ENCODE peak calls at places on chromosomes 6 and 20, in ten cellular contexts. K is AG04450, H is kidney epithelial cell, S is neural progenitor cell, L is A549, E is MM.1S, R is tibial artery, X is hepatocyte, U is astrocyte, T is breast epithelium. Y is an unnamed sample.

GRCh38 chr6:135331002-135331401 is 149.9 kb downstream of the MYB start:
- DNase-seq in K (no peak), H (no peak), S (no peak), L (no peak), E (no peak), R (no peak), X (no peak), U (peak), T (no peak), Y (no peak)

GRCh38 chr6:74671558-74672025 is 534.3 kb downstream of the COL12A1 start:
- DNase-seq in K (peak), H (peak), S (no peak), L (no peak), E (no peak), R (no peak), X (no peak), U (peak), T (no peak), Y (no peak)

GRCh38 chr20:36951977-36952738 is 650 bp upstream of the SAMHD1 start:
- DNase-seq in K (no peak), H (no peak), S (no peak), L (no peak), E (no peak), R (no peak), X (no peak), U (no peak), T (no peak), Y (no peak)

GRCh38 chr20:4512891-4513550 is 208.7 kb upstream of the PRND start:
- DNase-seq in K (peak), H (peak), S (no peak), L (peak), E (no peak), R (no peak), X (peak), U (peak), T (no peak), Y (peak)

GRCh38 chr20:58141971-58142842 is 86.2 kb downstream of the ANKRD60 start:
- DNase-seq in K (no peak), H (no peak), S (no peak), L (no peak), E (no peak), R (peak), X (no peak), U (no peak), T (no peak), Y (no peak)

GRCh38 chr6:87436435-87436834 is 28.7 kb downstream of the CFAP206 start:
- DNase-seq in K (peak), H (peak), S (peak), L (peak), E (peak), R (no peak), X (peak), U (peak), T (no peak), Y (peak)

GRCh38 chr20:10449270-10449669 is 14.2 kb downstream of the SLX4IP start:
- DNase-seq in K (no peak), H (no peak), S (no peak), L (no peak), E (no peak), R (no peak), X (no peak), U (no peak), T (no peak), Y (no peak)

GRCh38 chr6:11637266-11637665 is 99.7 kb downstream of the TMEM170B start:
- DNase-seq in K (no peak), H (no peak), S (no peak), L (no peak), E (no peak), R (no peak), X (no peak), U (no peak), T (no peak), Y (no peak)

DNA sequence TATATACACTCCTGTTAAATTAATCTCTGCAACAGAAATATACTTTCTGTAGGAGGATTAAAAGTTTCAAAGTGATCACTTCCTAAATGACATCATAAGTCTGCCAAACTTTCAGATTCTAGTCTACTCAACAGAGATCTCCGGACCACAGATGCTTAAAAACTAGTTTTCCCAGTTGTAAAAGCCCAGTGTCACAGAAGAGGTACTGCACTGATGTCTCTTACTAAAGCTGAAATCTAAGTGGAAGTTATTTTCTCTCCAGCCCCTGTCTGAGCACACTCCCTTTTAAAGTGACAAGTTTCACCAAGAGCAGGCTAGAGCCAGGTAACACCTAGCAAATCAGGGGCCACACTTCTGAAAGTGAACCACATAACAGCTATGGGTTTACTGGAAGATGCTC is 71.6 kb upstream of the DST start:
- DNase-seq in K (no peak), H (no peak), S (no peak), L (no peak), E (no peak), R (no peak), X (no peak), U (no peak), T (no peak), Y (no peak)
- TF ChIP-seq CTCF in K (peak), H (no peak), S (no peak), L (no peak), E (no peak), R (no peak), X (no peak), U (no peak), T (no peak), Y (no peak)

DNA sequence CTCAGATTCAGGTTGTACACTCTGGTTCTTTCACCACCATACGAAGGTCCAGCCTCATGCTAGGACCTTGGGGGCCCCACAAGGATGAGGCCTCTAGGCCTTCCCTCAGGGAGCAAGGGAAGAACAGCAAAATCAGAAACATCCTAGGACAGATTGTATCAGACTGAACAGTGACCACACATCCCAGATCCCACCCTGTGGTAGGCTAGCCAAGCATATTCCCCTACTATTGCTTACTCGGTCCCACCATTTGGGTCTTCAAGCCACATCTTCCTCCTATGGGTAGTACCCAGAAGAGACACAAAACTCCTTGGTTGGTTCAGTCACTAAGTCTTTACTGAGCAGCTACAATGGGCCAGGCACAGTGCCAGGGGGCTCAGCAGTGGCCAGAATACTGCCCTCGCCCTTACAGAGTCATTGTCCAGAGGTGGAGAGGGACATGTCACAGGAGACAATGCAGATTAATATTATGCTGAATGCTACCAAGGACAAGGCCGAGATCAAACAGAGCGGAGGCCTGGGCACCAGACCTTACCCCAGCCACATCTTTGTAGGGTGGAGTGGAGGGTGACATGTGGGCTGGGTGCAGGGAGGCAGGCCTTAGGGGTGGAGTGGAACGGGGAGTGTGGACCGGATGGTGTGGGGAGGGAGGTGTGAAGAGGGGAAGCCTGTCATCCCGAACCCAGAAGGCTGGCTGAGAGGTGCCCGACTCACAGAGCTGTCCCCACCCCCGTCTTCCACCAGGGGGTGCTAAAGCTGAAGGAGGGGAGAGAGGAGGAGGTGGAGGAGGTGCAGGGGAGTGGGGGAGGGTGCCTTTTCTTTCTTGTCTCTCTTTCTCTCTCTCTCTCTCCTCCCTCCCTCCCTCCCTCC is 6.8 kb upstream of the MAPK13 start:
- DNase-seq in K (peak), H (no peak), S (peak), L (peak), E (peak), R (peak), X (peak), U (peak), T (peak), Y (no peak)
- H3K4me3 ChIP-seq in K (no peak), H (no peak), S (no peak), L (no peak), E (no peak), R (no peak), X (no peak), U (no peak), T (peak), Y (no peak)

GRCh38 chr6:119148825-119149525 is 70.5 kb upstream of the FAM184A start:
- DNase-seq in K (no peak), H (no peak), S (no peak), L (no peak), E (no peak), R (no peak), X (no peak), U (peak), T (no peak), Y (no peak)
- TF ChIP-seq CTCF in K (no peak), H (no peak), S (no peak), L (no peak), E (no peak), R (peak), X (no peak), U (no peak), T (no peak), Y (no peak)

GRCh38 chr20:20743511-20744169 is 31.2 kb upstream of the RALGAPA2 start:
- DNase-seq in K (no peak), H (no peak), S (peak), L (no peak), E (no peak), R (peak), X (peak), U (peak), T (no peak), Y (peak)
- H3K4me3 ChIP-seq in K (no peak), H (no peak), S (peak), L (no peak), E (no peak), R (no peak), X (no peak), U (no peak), T (no peak), Y (peak)

DNA sequence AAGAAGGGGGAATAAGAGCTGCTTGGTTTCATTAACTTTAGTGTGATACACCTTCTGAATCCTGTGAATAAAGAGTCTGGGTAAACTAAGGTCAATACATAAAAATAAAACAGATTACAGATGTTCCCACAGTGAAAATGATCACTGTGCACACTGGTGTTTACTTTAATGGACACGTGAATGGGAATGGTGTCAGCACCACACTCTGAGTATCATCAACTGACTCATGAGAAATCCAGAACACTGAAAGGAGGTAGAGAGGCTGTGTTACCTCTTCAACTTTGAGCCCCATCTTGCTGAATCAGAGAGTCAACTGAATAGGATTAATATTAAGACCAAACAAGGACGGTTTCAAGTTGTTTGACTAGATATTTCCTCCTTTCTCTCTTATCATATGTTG is 75.0 kb downstream of the ELOVL4 start:
- DNase-seq in K (no peak), H (no peak), S (no peak), L (no peak), E (no peak), R (no peak), X (no peak), U (no peak), T (no peak), Y (no peak)
- TF ChIP-seq CTCF in K (no peak), H (no peak), S (no peak), L (no peak), E (no peak), R (no peak), X (no peak), U (no peak), T (no peak), Y (no peak)

GRCh38 chr6:140893432-140893831 is 1239.3 kb upstream of the GJE1 start:
- DNase-seq in K (no peak), H (no peak), S (no peak), L (no peak), E (no peak), R (no peak), X (no peak), U (no peak), T (no peak), Y (no peak)

GRCh38 chr6:140897349-140897748 is 1235.4 kb upstream of the GJE1 start:
- DNase-seq in K (no peak), H (no peak), S (no peak), L (no peak), E (no peak), R (no peak), X (no peak), U (no peak), T (no peak), Y (no peak)

GRCh38 chr6:140897804-140898573 is 1234.7 kb upstream of the GJE1 start:
- DNase-seq in K (no peak), H (no peak), S (no peak), L (no peak), E (peak), R (peak), X (no peak), U (no peak), T (no peak), Y (no peak)
- H3K4me3 ChIP-seq in K (no peak), H (no peak), S (no peak), L (no peak), E (peak), R (peak), X (no peak), U (no peak), T (no peak), Y (no peak)

GRCh38 chr6:170516783-170517616 is 36.1 kb downstream of the PSMB1 start:
- DNase-seq in K (peak), H (peak), S (peak), L (peak), E (peak), R (no peak), X (peak), U (peak), T (no peak), Y (no peak)

GRCh38 chr6:170524188-170524535 is 28.9 kb downstream of the PSMB1 start:
- DNase-seq in K (no peak), H (no peak), S (no peak), L (no peak), E (no peak), R (no peak), X (no peak), U (no peak), T (no peak), Y (no peak)

GRCh38 chr6:170523256-170524187 is 29.6 kb downstream of the PSMB1 start:
- DNase-seq in K (no peak), H (no peak), S (no peak), L (no peak), E (no peak), R (no peak), X (no peak), U (no peak), T (no peak), Y (no peak)

GRCh38 chr6:170525795-170526194 is 27.3 kb downstream of the PSMB1 start:
- DNase-seq in K (no peak), H (no peak), S (no peak), L (no peak), E (no peak), R (no peak), X (no peak), U (no peak), T (no peak), Y (no peak)

DNA sequence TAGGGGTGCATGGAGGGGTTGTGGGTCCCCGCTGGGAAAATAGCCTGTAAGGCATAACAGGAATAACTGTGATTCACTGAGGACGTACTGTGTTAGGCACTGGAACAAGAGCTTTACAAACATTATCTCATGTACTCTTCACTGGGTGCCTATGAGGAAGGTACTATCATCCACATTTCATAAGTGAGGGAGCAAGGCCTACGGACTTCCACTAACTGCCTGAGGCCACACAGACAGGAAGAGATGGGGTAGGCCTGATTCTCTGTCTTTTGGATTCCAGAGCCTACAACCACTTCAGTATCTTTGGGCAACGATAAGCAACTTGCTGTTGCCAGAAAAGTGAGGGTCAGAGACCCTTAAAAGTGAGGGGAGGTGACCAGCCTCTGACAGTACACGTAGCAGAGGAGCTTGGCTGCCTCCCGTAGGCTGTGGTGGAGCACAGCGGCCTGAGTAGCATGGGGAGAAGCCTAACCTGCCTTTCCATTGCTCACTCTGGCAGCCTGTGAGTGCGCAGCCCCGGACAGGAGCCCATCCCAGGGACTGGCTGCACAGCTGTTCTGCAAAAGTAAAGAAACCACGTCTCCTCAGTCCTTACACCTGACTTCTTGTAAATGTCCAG is 30.4 kb downstream of the PSMB1 start:
- DNase-seq in K (no peak), H (no peak), S (peak), L (no peak), E (no peak), R (no peak), X (peak), U (no peak), T (no peak), Y (no peak)
- TF ChIP-seq CTCF in K (peak), H (peak), S (peak), L (peak), E (no peak), R (no peak), X (peak), U (peak), T (no peak), Y (peak)

GRCh38 chr6:97215157-97215769 is 67.8 kb downstream of the MMS22L start:
- DNase-seq in K (peak), H (peak), S (peak), L (peak), E (no peak), R (no peak), X (peak), U (peak), T (no peak), Y (peak)

DNA sequence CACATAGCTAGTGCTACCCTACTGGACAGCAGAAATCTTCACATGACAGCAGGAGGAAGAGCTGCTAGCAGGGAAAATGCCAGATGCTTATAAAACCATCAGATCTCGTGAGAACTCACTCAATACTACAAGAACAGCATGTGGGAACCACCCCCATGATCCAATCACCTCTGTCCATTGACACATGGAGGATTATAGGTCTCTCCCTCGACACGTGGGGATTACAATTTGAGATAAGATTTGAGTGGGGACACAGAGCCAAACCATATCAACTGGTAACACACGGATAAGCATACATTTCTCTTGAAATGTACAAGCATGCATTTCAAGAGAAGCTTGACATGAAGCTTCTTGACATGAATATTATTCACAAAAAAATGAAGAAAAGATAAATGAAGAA is 64.1 kb downstream of the MMS22L start:
- DNase-seq in K (no peak), H (no peak), S (no peak), L (no peak), E (no peak), R (no peak), X (no peak), U (no peak), T (no peak), Y (no peak)
- H3K4me3 ChIP-seq in K (no peak), H (no peak), S (no peak), L (no peak), E (no peak), R (no peak), X (no peak), U (no peak), T (no peak), Y (no peak)

Y was measured in epithelial cell of proximal tubule.